ENCODE peak calls at places on chromosomes 3 and 15, in six cellular contexts. G is colonic mucosa, M is NCI-H1417, L is GM13976, S is body of pancreas, A is LoVo. F is an unnamed sample.
A peak's percentile ranks its signal among the peaks of the same experiment; 100 is the strongest.

GRCh38 chr3:114417682-114418081 is 123.9 kb downstream of the TIGIT start:
- DNase-seq in G (no peak), M (no peak), L (no peak), S (no peak), A (no peak), F (no peak)

GRCh38 chr3:87771338-87772059 is 287.3 kb downstream of the CGGBP1 start:
- DNase-seq in G (peak; percentile 20), M (peak; percentile 52), L (peak; percentile 18), S (peak; percentile 28), A (no peak), F (no peak)

GRCh38 chr3:72797773-72798543 is 50.3 kb downstream of the SHQ1 start:
- DNase-seq in G (no peak), M (peak; percentile 77), L (no peak), S (peak; percentile 28), A (no peak), F (no peak)

GRCh38 chr3:134317106-134317947 is 56.9 kb downstream of the AMOTL2 start:
- DNase-seq in G (peak; percentile 13), M (no peak), L (no peak), S (no peak), A (peak; percentile 41), F (no peak)

GRCh38 chr15:65212097-65212496 is 824 bp upstream of the CILP start:
- DNase-seq in G (no peak), M (no peak), L (peak; percentile 76), S (no peak), A (no peak), F (no peak)

GRCh38 chr15:100215031-100215842 is 126.5 kb downstream of the ADAMTS17 start:
- DNase-seq in G (no peak), M (no peak), L (no peak), S (no peak), A (no peak), F (no peak)

GRCh38 chr3:86942191-86942590 is 48.8 kb downstream of the VGLL3 start:
- DNase-seq in G (no peak), M (no peak), L (no peak), S (no peak), A (no peak), F (no peak)

GRCh38 chr3:191502583-191502982 is 41.6 kb downstream of the PYDC2 start:
- DNase-seq in G (no peak), M (peak; percentile 24), L (no peak), S (no peak), A (no peak), F (no peak)

GRCh38 chr3:127254001-127254400 is 33.8 kb downstream of the PRR20G start:
- DNase-seq in G (no peak), M (peak; percentile 64), L (no peak), S (no peak), A (no peak), F (no peak)

GRCh38 chr15:63288778-63289378 is 11.5 kb downstream of the APH1B start:
- DNase-seq in G (no peak), M (peak; percentile 83), L (peak; percentile 50), S (no peak), A (peak; percentile 67), F (no peak)

GRCh38 chr3:179046497-179047353 is 24.9 kb downstream of the ZMAT3 start:
- DNase-seq in G (no peak), M (no peak), L (peak; percentile 49), S (no peak), A (no peak), F (no peak)

GRCh38 chr3:133888739-133889340 is 6.8 kb downstream of the RAB6B start:
- DNase-seq in G (no peak), M (no peak), L (no peak), S (no peak), A (no peak), F (no peak)

GRCh38 chr3:2354702-2355101 is 256.0 kb downstream of the CNTN4 start:
- DNase-seq in G (no peak), M (peak; percentile 22), L (no peak), S (no peak), A (no peak), F (no peak)

GRCh38 chr3:139937674-139938279 is 2.8 kb downstream of the CLSTN2 start:
- DNase-seq in G (peak; percentile 32), M (peak; percentile 76), L (peak; percentile 49), S (peak; percentile 60), A (peak; percentile 42), F (no peak)

GRCh38 chr3:54968546-54969172 is 40.8 kb upstream of the LRTM1 start:
- DNase-seq in G (no peak), M (peak; percentile 50), L (no peak), S (no peak), A (no peak), F (no peak)

GRCh38 chr3:40120816-40121215 is 188.7 kb upstream of the EIF1B start:
- DNase-seq in G (no peak), M (peak; percentile 20), L (no peak), S (no peak), A (no peak), F (no peak)

GRCh38 chr15:90552929-90553211 is 23.1 kb downstream of the CRTC3 start:
- DNase-seq in G (no peak), M (no peak), L (no peak), S (no peak), A (no peak), F (no peak)

GRCh38 chr3:177968891-177969290 is 567.3 kb upstream of the KCNMB2 start:
- DNase-seq in G (no peak), M (no peak), L (no peak), S (no peak), A (no peak), F (no peak)

GRCh38 chr15:85649372-85649771 is 145.4 kb downstream of the KLHL25 start:
- DNase-seq in G (no peak), M (peak; percentile 14), L (peak; percentile 51), S (no peak), A (no peak), F (no peak)

GRCh38 chr3:177179281-177180067 is 17.8 kb downstream of the TBL1XR1 start:
- DNase-seq in G (no peak), M (no peak), L (no peak), S (no peak), A (no peak), F (peak; percentile 1)

GRCh38 chr3:1195922-1196321 is 103.1 kb downstream of the CNTN6 start:
- DNase-seq in G (no peak), M (no peak), L (no peak), S (no peak), A (no peak), F (no peak)

F was measured in prostate gland.